ENCODE peak calls at places on chromosome 2, in seven cellular contexts. B, S, Q, D, X, G and I are unnamed samples.
A peak's percentile ranks its signal among the peaks of the same experiment; 100 is the strongest.

GRCh38 chr2:159176555-159176954 is 109.9 kb downstream of the WDSUB1 start:
- DNase-seq in B (no peak), S (no peak), Q (no peak), D (peak; percentile 33), X (no peak), G (no peak), I (no peak)

GRCh38 chr2:46555646-46556205 is 76.4 kb downstream of the TMEM247 start:
- DNase-seq in B (no peak), S (no peak), Q (no peak), D (no peak), X (no peak), G (no peak), I (no peak)

GRCh38 chr2:96828436-96828835 is 12.4 kb downstream of the CNNM3 start:
- DNase-seq in B (no peak), S (no peak), Q (no peak), D (no peak), X (no peak), G (no peak), I (no peak)

GRCh38 chr2:101307950-101308431 is 510 bp downstream of the RNF149 start:
- DNase-seq in B (peak; percentile 41), S (peak; percentile 16), Q (peak; percentile 39), D (peak; percentile 35), X (peak; percentile 49), G (no peak), I (peak; percentile 45)

GRCh38 chr2:233350708-233351107 is 3.6 kb upstream of the DGKD start:
- DNase-seq in B (peak; percentile 50), S (peak; percentile 77), Q (peak; percentile 60), D (no peak), X (no peak), G (no peak), I (peak; percentile 44)

GRCh38 chr2:159856760-159857159 is 58.8 kb upstream of the CD302 start:
- DNase-seq in B (no peak), S (no peak), Q (no peak), D (no peak), X (no peak), G (no peak), I (no peak)

GRCh38 chr2:59737313-59737712 is 816.1 kb downstream of the BCL11A start:
- DNase-seq in B (no peak), S (no peak), Q (no peak), D (no peak), X (no peak), G (no peak), I (no peak)

GRCh38 chr2:46216213-46216612 is 81.0 kb upstream of the EPAS1 start:
- DNase-seq in B (no peak), S (peak; percentile 82), Q (no peak), D (no peak), X (no peak), G (no peak), I (no peak)

GRCh38 chr2:7031424-7032245 is 114.4 kb downstream of the RNF144A start:
- DNase-seq in B (no peak), S (peak; percentile 92), Q (peak; percentile 96), D (no peak), X (no peak), G (no peak), I (peak; percentile 13)

GRCh38 chr2:226673314-226673723 is 126.3 kb downstream of the IRS1 start:
- DNase-seq in B (peak; percentile 72), S (peak; percentile 95), Q (peak; percentile 75), D (no peak), X (no peak), G (no peak), I (no peak)

GRCh38 chr2:212912445-212913103 is 238.8 kb downstream of the IKZF2 start:
- DNase-seq in B (no peak), S (peak; percentile 67), Q (peak; percentile 82), D (no peak), X (no peak), G (no peak), I (no peak)

GRCh38 chr2:45103351-45104145 is 94.3 kb upstream of the SIX2 start:
- DNase-seq in B (no peak), S (no peak), Q (no peak), D (no peak), X (no peak), G (no peak), I (no peak)

GRCh38 chr2:113877651-113878594 is 12.0 kb upstream of the ACTR3 start:
- DNase-seq in B (no peak), S (peak; percentile 53), Q (no peak), D (no peak), X (no peak), G (no peak), I (no peak)

GRCh38 chr2:26925100-26925791 is 45.2 kb upstream of the MAPRE3 start:
- DNase-seq in B (no peak), S (peak; percentile 57), Q (no peak), D (no peak), X (no peak), G (no peak), I (no peak)

GRCh38 chr2:178843688-178844087 is 36.5 kb upstream of the TTN start:
- DNase-seq in B (no peak), S (no peak), Q (no peak), D (no peak), X (no peak), G (no peak), I (no peak)

GRCh38 chr2:178844269-178844668 is 37.0 kb upstream of the TTN start:
- DNase-seq in B (no peak), S (no peak), Q (no peak), D (no peak), X (no peak), G (no peak), I (no peak)

GRCh38 chr2:178845565-178846457 is 38.6 kb upstream of the TTN start:
- DNase-seq in B (no peak), S (peak; percentile 71), Q (no peak), D (no peak), X (no peak), G (no peak), I (no peak)

GRCh38 chr2:178846458-178846802 is 39.2 kb upstream of the TTN start:
- DNase-seq in B (no peak), S (peak; percentile 71), Q (no peak), D (no peak), X (no peak), G (no peak), I (no peak)

DNA sequence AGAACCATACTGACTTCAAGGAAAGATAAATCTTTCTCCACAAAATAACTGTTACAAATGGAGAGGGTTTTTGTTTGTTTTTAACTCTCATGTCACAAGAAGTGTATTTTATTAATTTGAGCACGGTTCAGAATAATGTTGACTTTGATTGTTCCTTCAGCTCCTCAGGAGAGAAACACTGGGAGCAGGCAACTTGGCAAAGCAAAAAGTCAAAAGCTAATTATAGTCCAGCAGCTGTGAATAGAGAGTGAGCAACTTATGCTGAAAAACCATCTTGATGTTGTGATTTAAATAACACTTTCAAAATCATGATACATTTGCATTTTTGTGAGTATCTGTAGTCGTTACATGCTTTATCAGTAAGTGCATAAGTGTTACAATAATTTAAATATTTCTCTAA is 37.5 kb upstream of the TTN start:
- DNase-seq in B (no peak), S (no peak), Q (no peak), D (no peak), X (no peak), G (no peak), I (no peak)
- TF ChIP-seq CTCF in B (no peak), S (no peak), Q (no peak), D (no peak), X (no peak), G (no peak), I (no peak)

GRCh38 chr2:187302146-187302545 is 145.9 kb downstream of the CALCRL start:
- DNase-seq in B (no peak), S (peak; percentile 87), Q (no peak), D (no peak), X (no peak), G (no peak), I (no peak)

GRCh38 chr2:187302619-187303018 is 145.4 kb downstream of the CALCRL start:
- DNase-seq in B (no peak), S (peak; percentile 79), Q (no peak), D (no peak), X (no peak), G (no peak), I (no peak)

GRCh38 chr2:187297806-187298205 is 150.2 kb downstream of the CALCRL start:
- DNase-seq in B (no peak), S (peak; percentile 65), Q (no peak), D (no peak), X (no peak), G (no peak), I (no peak)

GRCh38 chr2:187296869-187297268 is 151.2 kb downstream of the CALCRL start:
- DNase-seq in B (no peak), S (no peak), Q (no peak), D (no peak), X (no peak), G (no peak), I (no peak)

GRCh38 chr2:187299122-187299906 is 148.7 kb downstream of the CALCRL start:
- DNase-seq in B (no peak), S (peak; percentile 68), Q (no peak), D (no peak), X (peak; percentile 24), G (no peak), I (no peak)
- TF ChIP-seq CTCF in B (peak; percentile 7), S (peak; percentile 39), Q (no peak), D (peak; percentile 9), X (peak; percentile 23), G (peak; percentile 47), I (no peak)

GRCh38 chr2:39466311-39466710 is 29.2 kb upstream of the MAP4K3 start:
- DNase-seq in B (no peak), S (no peak), Q (no peak), D (no peak), X (no peak), G (no peak), I (no peak)
- TF ChIP-seq CTCF in B (no peak), S (no peak), Q (no peak), D (no peak), X (no peak), G (no peak), I (no peak)

GRCh38 chr2:79876430-79876829 is 363.6 kb downstream of the CTNNA2 start:
- DNase-seq in B (no peak), S (peak; percentile 5), Q (no peak), D (peak; percentile 22), X (peak; percentile 3), G (no peak), I (no peak)
- TF ChIP-seq CTCF in B (no peak), S (peak; percentile 39), Q (no peak), D (peak; percentile 45), X (peak; percentile 10), G (no peak), I (peak; percentile 22)

DNA sequence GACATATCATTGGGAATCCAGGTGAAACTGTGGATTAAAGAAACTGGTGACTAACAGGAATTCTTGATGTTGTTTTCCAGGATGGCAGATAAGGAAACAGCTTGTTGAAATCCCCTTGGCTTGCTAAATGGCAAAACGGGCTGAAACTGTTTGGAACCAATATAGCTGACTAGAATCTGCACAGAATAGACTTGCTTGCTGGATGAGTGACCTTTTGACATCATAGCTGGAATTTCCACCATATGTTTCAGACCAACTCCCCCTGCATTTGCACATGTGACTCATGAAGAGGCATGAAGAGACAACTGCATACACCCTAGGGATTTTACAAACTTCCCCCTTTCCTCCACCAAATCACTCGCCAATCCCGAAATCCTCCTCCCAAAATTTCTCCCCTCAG is 87.7 kb upstream of the LYPD1 start:
- DNase-seq in B (no peak), S (no peak), Q (no peak), D (no peak), X (peak; percentile 29), G (no peak), I (no peak)
- TF ChIP-seq CTCF in B (no peak), S (no peak), Q (no peak), D (no peak), X (no peak), G (no peak), I (no peak)